ENCODE peak calls at places on chromosomes 4 and X, in ten cellular contexts. G, I, D, E, X, C, P, A, U and K are unnamed samples.

GRCh38 chr4:140469806-140470733 is 28.0 kb downstream of the MGAT4D start:
- DNase-seq in X (peak), E (no peak), D (no peak), G (no peak), U (no peak), I (no peak), C (peak), A (no peak), P (no peak), K (no peak)

GRCh38 chr4:112518675-112519074 is 2.7 kb upstream of the NEUROG2 start:
- DNase-seq in E (no peak), G (no peak), I (no peak), U (no peak), A (no peak), C (no peak), X (no peak), D (no peak), P (no peak), K (no peak)

GRCh38 chrX:79089897-79090584 is 54.4 kb upstream of the GPR174 start:
- DNase-seq in U (no peak), A (no peak), C (no peak), G (no peak), I (no peak), P (no peak), D (no peak), X (no peak), E (no peak), K (no peak)

GRCh38 chr4:26061248-26061986 is 147.4 kb downstream of the SMIM20 start:
- DNase-seq in D (peak), A (peak), P (no peak), C (peak), I (no peak), E (no peak), U (no peak), G (peak), X (no peak), K (no peak)

GRCh38 chrX:386239-386767 is 404 bp downstream of the PPP2R3B start:
- DNase-seq in P (no peak), G (no peak), D (no peak), X (peak), A (peak), I (no peak), E (no peak), C (peak), U (peak), K (no peak)

GRCh38 chr4:52977252-52977651 is 115.1 kb downstream of the RASL11B start:
- DNase-seq in G (no peak), P (no peak), A (no peak), C (no peak), I (no peak), D (no peak), E (no peak), U (no peak), X (no peak), K (no peak)

GRCh38 chr4:24638396-24638875 is 54.1 kb upstream of the DHX15 start:
- DNase-seq in P (no peak), D (no peak), I (no peak), C (no peak), A (no peak), X (no peak), G (no peak), E (no peak), U (no peak), K (no peak)

GRCh38 chr4:122150896-122151295 is 1.2 kb upstream of the BLTP1 start:
- DNase-seq in P (no peak), C (no peak), E (no peak), U (no peak), G (no peak), A (no peak), D (no peak), X (no peak), I (no peak), K (no peak)

GRCh38 chr4:16082424-16083216 is 1.2 kb downstream of the PROM1 start:
- DNase-seq in A (peak), I (peak), P (peak), G (no peak), X (peak), U (no peak), C (peak), D (peak), E (no peak), K (no peak)